ENCODE peak calls at places on chromosomes 4 and X, in four cellular contexts. One of them, this sample, is unnamed. For H3K4me1, the result is how much of the 10 kb centered on the place peaks cover.

GRCh38 chr4:157792716-157793115 is 380.1 kb downstream of the GASK1B start:
- DNase-seq in CD8-positive, alpha-beta T cell: no peak
- DNase-seq in HCT116: no peak
- DNase-seq in GM23248: no peak
- DNase-seq in this sample: no peak

GRCh38 chr4:74671074-74671698 is 123.1 kb downstream of the BTC start:
- DNase-seq in CD8-positive, alpha-beta T cell: peak
- DNase-seq in HCT116: peak
- DNase-seq in GM23248: peak
- DNase-seq in this sample: no peak

GRCh38 chr4:159103406-159104131 is 690 bp downstream of the RAPGEF2 start:
- DNase-seq in CD8-positive, alpha-beta T cell: peak
- DNase-seq in HCT116: no peak
- DNase-seq in GM23248: peak
- DNase-seq in this sample: no peak

GRCh38 chr4:70754470-70754869 is 32.7 kb downstream of the RUFY3 start:
- DNase-seq in CD8-positive, alpha-beta T cell: no peak
- DNase-seq in HCT116: no peak
- DNase-seq in GM23248: no peak
- DNase-seq in this sample: no peak

GRCh38 chr4:152359208-152360044 is 176.5 kb downstream of the FBXW7 start:
- DNase-seq in CD8-positive, alpha-beta T cell: no peak
- DNase-seq in HCT116: no peak
- DNase-seq in GM23248: no peak
- DNase-seq in this sample: no peak

GRCh38 chrX:45803383-45803921 is 602.8 kb upstream of the DIPK2B start:
- DNase-seq in CD8-positive, alpha-beta T cell: no peak
- DNase-seq in HCT116: peak
- DNase-seq in GM23248: peak
- DNase-seq in this sample: no peak

GRCh38 chrX:69503835-69504625 is at the start of gene NALF2:
- DNase-seq in CD8-positive, alpha-beta T cell: no peak
- DNase-seq in HCT116: peak
- DNase-seq in GM23248: peak
- DNase-seq in this sample: no peak

GRCh38 chr4:21768349-21769310 is 179.9 kb downstream of the KCNIP4 start:
- DNase-seq in CD8-positive, alpha-beta T cell: no peak
- DNase-seq in HCT116: peak
- DNase-seq in GM23248: peak
- DNase-seq in this sample: no peak

GRCh38 chrX:55750256-55750655 is 32.7 kb downstream of the RRAGB start:
- DNase-seq in CD8-positive, alpha-beta T cell: no peak
- DNase-seq in HCT116: no peak
- DNase-seq in GM23248: no peak
- DNase-seq in this sample: no peak

GRCh38 chrX:1592128-1592862 is 891 bp downstream of the AKAP17A start:
- DNase-seq in CD8-positive, alpha-beta T cell: no peak
- DNase-seq in HCT116: no peak
- DNase-seq in GM23248: peak
- DNase-seq in this sample: peak

GRCh38 chrX:150575415-150575814 is 7.0 kb downstream of the MTM1 start:
- DNase-seq in CD8-positive, alpha-beta T cell: peak
- DNase-seq in HCT116: peak
- DNase-seq in GM23248: peak
- DNase-seq in this sample: no peak

GRCh38 chr4:2833671-2834000 is 10.0 kb upstream of the ADD1 start:
- DNase-seq in CD8-positive, alpha-beta T cell: no peak
- DNase-seq in HCT116: no peak
- DNase-seq in GM23248: no peak
- DNase-seq in this sample: no peak

GRCh38 chrX:72131317-72132294 is at the start of gene RTL5:
- DNase-seq in CD8-positive, alpha-beta T cell: peak
- DNase-seq in HCT116: peak
- DNase-seq in GM23248: peak
- DNase-seq in this sample: peak

GRCh38 chr4:139153411-139154133 is 23.4 kb downstream of the ELF2 start:
- DNase-seq in CD8-positive, alpha-beta T cell: no peak
- DNase-seq in HCT116: no peak
- DNase-seq in GM23248: no peak
- DNase-seq in this sample: no peak
- H3K27ac ChIP-seq in CD8-positive, alpha-beta T cell: no peak
- H3K27ac ChIP-seq in HCT116: no peak
- H3K27ac ChIP-seq in GM23248: no peak
- H3K27ac ChIP-seq in this sample: no peak

DNA sequence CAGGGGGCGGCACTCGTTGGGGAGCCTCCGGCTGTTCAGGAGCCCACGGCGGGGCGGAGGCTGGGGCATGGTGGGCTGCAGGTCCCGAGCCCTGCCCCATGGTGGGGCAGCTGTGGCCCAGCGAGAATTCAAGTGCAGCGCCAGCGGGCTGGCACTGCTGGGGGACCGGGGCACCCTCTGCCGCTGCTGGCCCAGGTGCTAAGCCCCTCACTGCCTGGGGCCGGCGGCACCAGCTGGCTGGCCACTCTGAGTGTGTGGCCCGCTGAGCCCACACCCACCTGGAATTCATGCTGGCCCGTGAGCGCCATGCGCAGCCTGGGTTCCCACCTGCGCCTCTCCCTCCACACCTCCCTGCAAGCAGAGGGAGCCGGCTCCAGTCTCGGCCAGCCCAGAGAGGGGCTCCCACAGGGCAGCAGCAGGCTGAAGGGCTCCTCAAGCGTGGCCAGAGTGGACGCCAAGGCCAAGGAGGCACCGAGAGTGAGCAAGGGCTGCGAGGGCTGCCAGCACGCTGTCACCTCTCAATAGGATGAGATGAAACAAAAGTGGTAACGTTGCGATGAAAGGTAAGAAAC is 464.9 kb downstream of the PCDH7 start:
- DNase-seq in CD8-positive, alpha-beta T cell: no peak
- DNase-seq in HCT116: no peak
- DNase-seq in GM23248: no peak
- DNase-seq in this sample: no peak
- H3K4me3 ChIP-seq in CD8-positive, alpha-beta T cell: no peak
- H3K4me3 ChIP-seq in HCT116: no peak
- H3K4me3 ChIP-seq in GM23248: no peak
- H3K4me3 ChIP-seq in this sample: no peak

DNA sequence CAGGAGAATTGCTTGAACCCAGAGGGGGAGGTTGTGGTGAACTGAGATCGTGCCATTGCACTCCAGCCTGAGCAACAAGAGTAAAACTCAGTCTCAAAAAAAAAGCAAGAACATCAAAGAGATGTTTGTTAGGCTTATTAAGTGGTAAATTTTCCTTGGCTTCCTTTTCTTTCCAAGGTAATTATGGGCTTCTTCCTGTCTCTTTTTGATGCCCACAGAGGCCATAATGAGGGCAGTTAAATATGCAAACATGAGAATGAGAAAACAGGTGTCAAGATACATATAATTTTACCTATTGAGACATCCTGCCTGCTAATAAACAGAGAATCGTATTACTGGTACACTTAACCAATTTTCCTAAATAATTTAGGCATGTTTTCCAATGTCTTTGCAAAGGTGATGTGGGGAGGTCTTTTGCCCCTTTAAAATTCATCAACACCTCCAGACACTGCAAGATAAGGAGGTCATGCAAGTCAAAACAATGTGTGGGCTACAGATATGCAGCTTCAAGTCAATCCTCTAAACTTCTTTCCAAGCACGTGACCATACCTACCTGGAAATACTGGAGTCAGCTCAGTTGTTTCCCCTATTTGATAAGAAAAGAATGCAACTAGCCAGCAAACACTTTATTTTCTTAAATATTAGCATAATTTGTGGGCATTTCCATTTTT is 2.7 kb downstream of the SLC39A8 start:
- DNase-seq in CD8-positive, alpha-beta T cell: no peak
- DNase-seq in HCT116: no peak
- DNase-seq in GM23248: no peak
- DNase-seq in this sample: no peak
- H3K4me1 ChIP-seq in CD8-positive, alpha-beta T cell: under half
- H3K4me1 ChIP-seq in HCT116: under half
- H3K4me1 ChIP-seq in GM23248: under half
- H3K4me1 ChIP-seq in this sample: under half

GRCh38 chr4:5203309-5203708 is 152.0 kb downstream of the STK32B start:
- DNase-seq in CD8-positive, alpha-beta T cell: no peak
- DNase-seq in HCT116: no peak
- DNase-seq in GM23248: peak
- DNase-seq in this sample: no peak

GRCh38 chr4:5206391-5206790 is 155.1 kb downstream of the STK32B start:
- DNase-seq in CD8-positive, alpha-beta T cell: no peak
- DNase-seq in HCT116: peak
- DNase-seq in GM23248: peak
- DNase-seq in this sample: no peak

GRCh38 chr4:5204781-5205180 is 153.5 kb downstream of the STK32B start:
- DNase-seq in CD8-positive, alpha-beta T cell: no peak
- DNase-seq in HCT116: no peak
- DNase-seq in GM23248: peak
- DNase-seq in this sample: no peak

GRCh38 chr4:5203925-5204324 is 152.6 kb downstream of the STK32B start:
- DNase-seq in CD8-positive, alpha-beta T cell: no peak
- DNase-seq in HCT116: no peak
- DNase-seq in GM23248: peak
- DNase-seq in this sample: no peak

GRCh38 chr4:5205981-5206380 is 154.7 kb downstream of the STK32B start:
- DNase-seq in CD8-positive, alpha-beta T cell: no peak
- DNase-seq in HCT116: no peak
- DNase-seq in GM23248: peak
- DNase-seq in this sample: no peak
- H3K27ac ChIP-seq in CD8-positive, alpha-beta T cell: no peak
- H3K27ac ChIP-seq in HCT116: no peak
- H3K27ac ChIP-seq in GM23248: peak
- H3K27ac ChIP-seq in this sample: no peak

DNA sequence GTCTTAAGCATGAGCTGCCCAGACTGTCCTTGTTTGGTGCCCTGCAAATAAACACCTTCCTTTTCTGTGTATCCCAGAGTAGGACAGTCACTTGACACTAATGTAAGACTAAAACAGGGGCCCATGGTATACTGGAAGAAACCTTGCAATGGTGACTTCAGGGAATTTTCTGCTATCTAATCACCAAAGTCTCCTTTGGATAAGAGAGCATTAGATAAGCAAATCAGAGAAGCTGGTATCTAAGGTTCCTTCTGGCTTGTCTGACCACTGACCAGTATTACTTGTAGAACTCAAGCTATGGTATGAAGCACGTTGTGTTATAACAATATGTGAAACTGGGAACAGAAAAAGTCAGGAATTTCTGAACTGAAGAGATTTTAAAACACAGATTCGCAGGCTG is 173.9 kb downstream of the COL25A1 start:
- DNase-seq in CD8-positive, alpha-beta T cell: no peak
- DNase-seq in HCT116: no peak
- DNase-seq in GM23248: no peak
- DNase-seq in this sample: no peak
- H3K4me3 ChIP-seq in CD8-positive, alpha-beta T cell: no peak
- H3K4me3 ChIP-seq in HCT116: no peak
- H3K4me3 ChIP-seq in GM23248: no peak
- H3K4me3 ChIP-seq in this sample: no peak

This sample was measured in right atrium auricular region.